ENCODE peak calls at places on chromosomes 7 and 10, in eight cellular contexts. X is OCI-LY7; F is NCI-H226; P is activated CD4-positive, alpha-beta T cell treated with anti-CD3 and anti-CD28 coated beads, Interleukin-2, amount 50 U/mL, for 24 hours; C is stimulated activated CD8-positive, alpha-beta memory T cell treated with anti-CD3 and anti-CD28 coated beads, Interleukin-2, amount 100 ng/mL, for 48 hours; R is uterus; W is adipocyte; N is HTR-8/SVneo. T is an unnamed sample.

GRCh38 chr10:131723601-131724530 is 176.9 kb upstream of the PPP2R2D start:
- DNase-seq in X (no peak), F (no peak), P (no peak), C (no peak), R (no peak), W (no peak), N (no peak), T (no peak)

GRCh38 chr10:82148764-82149163 is 273.8 kb downstream of the NRG3 start:
- DNase-seq in X (no peak), F (no peak), P (no peak), C (no peak), R (no peak), W (no peak), N (no peak), T (no peak)

GRCh38 chr7:4849390-4849789 is 12.4 kb downstream of the PAPOLB start:
- DNase-seq in X (peak; percentile 31), F (no peak), P (no peak), C (no peak), R (no peak), W (peak; percentile 46), N (peak; percentile 76), T (peak; percentile 19)

GRCh38 chr10:21528452-21529235 is 3.2 kb upstream of the SKIDA1 start:
- DNase-seq in X (no peak), F (no peak), P (no peak), C (no peak), R (no peak), W (no peak), N (no peak), T (no peak)

GRCh38 chr10:122703483-122704448 is 4.1 kb upstream of the C10orf120 start:
- DNase-seq in X (peak; percentile 54), F (peak; percentile 5), P (peak; percentile 42), C (peak; percentile 45), R (peak; percentile 27), W (peak; percentile 67), N (peak; percentile 51), T (peak; percentile 9)

GRCh38 chr10:29083096-29083495 is 205.8 kb upstream of the LYZL1 start:
- DNase-seq in X (no peak), F (no peak), P (no peak), C (no peak), R (no peak), W (no peak), N (no peak), T (no peak)

GRCh38 chr7:54811016-54811924 is 52.3 kb upstream of the SEC61G start:
- DNase-seq in X (no peak), F (peak; percentile 65), P (no peak), C (no peak), R (no peak), W (peak; percentile 87), N (peak; percentile 42), T (peak; percentile 44)

GRCh38 chr7:23218196-23218595 is 28.4 kb upstream of the GPNMB start:
- DNase-seq in X (no peak), F (no peak), P (no peak), C (no peak), R (no peak), W (no peak), N (no peak), T (no peak)

GRCh38 chr10:69224862-69225657 is 4.9 kb downstream of the HKDC1 start:
- DNase-seq in X (peak; percentile 51), F (no peak), P (no peak), C (no peak), R (no peak), W (peak; percentile 26), N (no peak), T (no peak)

T was measured in amniotic stem cell.